ENCODE peak calls at places on chromosomes 7 and 10, in ten cellular contexts. T is right lobe of liver; A is gastrocnemius medialis; J is fibroblast of lung; V is upper lobe of right lung; B is cardiac muscle cell; E is osteoblast; Z is heart left ventricle; X is IMR-90; W is CD8-positive, alpha-beta T cell. P is an unnamed sample.

GRCh38 chr7:70678621-70679251 is 453.2 kb upstream of the GALNT17 start:
- DNase-seq in Z (no peak), W (no peak), B (no peak), E (peak; percentile 79), V (no peak), J (peak; percentile 87), X (peak; percentile 57), A (no peak), T (no peak), P (no peak)

GRCh38 chr10:129033790-129034272 is 433.2 kb upstream of the MGMT start:
- DNase-seq in J (no peak), A (no peak), V (no peak), Z (no peak), B (no peak), T (no peak), X (no peak), W (no peak), E (no peak), P (no peak)

GRCh38 chr7:150852371-150852905 is at the start of gene AOC1:
- DNase-seq in E (no peak), B (no peak), Z (peak; percentile 16), T (no peak), X (no peak), W (no peak), J (no peak), A (no peak), V (no peak), P (no peak)

GRCh38 chr7:111259991-111260390 is 169.1 kb downstream of the LRRN3 start:
- DNase-seq in Z (no peak), J (no peak), A (no peak), W (no peak), X (no peak), V (no peak), B (no peak), E (no peak), T (no peak), P (no peak)

GRCh38 chr10:90605506-90605905 is 252.3 kb downstream of the HTR7 start:
- DNase-seq in W (no peak), A (no peak), B (no peak), V (no peak), J (no peak), Z (no peak), X (no peak), E (no peak), T (no peak), P (no peak)

GRCh38 chr7:91330378-91331295 is 66.4 kb downstream of the FZD1 start:
- DNase-seq in W (no peak), T (no peak), X (no peak), V (no peak), A (no peak), E (peak; percentile 41), Z (no peak), J (peak; percentile 76), B (no peak), P (no peak)

GRCh38 chr7:16594061-16594460 is 51.5 kb downstream of the ANKMY2 start:
- DNase-seq in Z (no peak), E (no peak), B (no peak), W (no peak), J (peak; percentile 75), X (peak; percentile 70), A (no peak), V (no peak), T (no peak), P (no peak)

GRCh38 chr10:93445097-93445960 is 36.8 kb downstream of the MYOF start:
- DNase-seq in Z (peak; percentile 82), T (peak; percentile 95), W (no peak), A (peak; percentile 65), B (peak; percentile 95), J (peak; percentile 99), V (peak; percentile 95), X (peak; percentile 98), E (peak; percentile 87), P (no peak)

GRCh38 chr10:63929826-63930467 is 408.7 kb downstream of the REEP3 start:
- DNase-seq in E (no peak), V (no peak), B (no peak), T (no peak), X (no peak), J (no peak), A (no peak), W (no peak), Z (no peak), P (no peak)

GRCh38 chr10:4639960-4640359 is 186.0 kb upstream of the AKR1E2 start:
- DNase-seq in V (no peak), B (no peak), E (no peak), A (peak; percentile 28), X (no peak), W (no peak), Z (no peak), T (no peak), J (peak; percentile 45), P (no peak)

GRCh38 chr7:42736931-42737330 is 174.9 kb downstream of the C7orf25 start:
- DNase-seq in Z (no peak), E (no peak), X (no peak), W (no peak), V (no peak), A (no peak), J (no peak), T (no peak), B (peak; percentile 24), P (no peak)

GRCh38 chr7:294440-295154 is 4.6 kb downstream of the FOXL3 start:
- DNase-seq in W (no peak), V (peak; percentile 63), T (no peak), Z (no peak), X (no peak), B (no peak), E (peak; percentile 49), A (no peak), J (no peak), P (no peak)

GRCh38 chr7:291302-292092 is 1.5 kb downstream of the FOXL3 start:
- DNase-seq in J (peak; percentile 34), V (peak; percentile 64), A (no peak), E (peak; percentile 97), Z (no peak), B (no peak), T (no peak), W (no peak), X (no peak), P (no peak)

GRCh38 chr7:295155-296154 is 5.5 kb downstream of the FOXL3 start:
- DNase-seq in Z (no peak), A (no peak), X (no peak), V (peak; percentile 69), E (peak; percentile 76), T (no peak), J (no peak), B (no peak), W (no peak), P (no peak)

GRCh38 chr7:292826-293225 is 2.9 kb downstream of the FOXL3 start:
- DNase-seq in Z (no peak), X (no peak), B (no peak), V (peak; percentile 48), J (no peak), A (no peak), T (no peak), E (peak; percentile 80), W (no peak), P (no peak)

GRCh38 chr7:293681-294439 is 3.9 kb downstream of the FOXL3 start:
- DNase-seq in B (no peak), Z (no peak), T (no peak), J (no peak), E (peak; percentile 76), W (no peak), X (no peak), A (no peak), V (peak; percentile 48), P (no peak)
- H3K27me3 ChIP-seq in B (peaks cover 70% of the 10 kb centered on the region), Z (peaks cover 68% of the 10 kb centered on the region), T (peaks cover 8% of the 10 kb centered on the region), J (peaks cover 28% of the 10 kb centered on the region), E (peaks cover 49% of the 10 kb centered on the region), W (no peaks in the 10 kb centered on the region), X (peaks cover 74% of the 10 kb centered on the region), A (peaks cover 62% of the 10 kb centered on the region), V (peaks cover 50% of the 10 kb centered on the region), P (peaks cover 8% of the 10 kb centered on the region)

DNA sequence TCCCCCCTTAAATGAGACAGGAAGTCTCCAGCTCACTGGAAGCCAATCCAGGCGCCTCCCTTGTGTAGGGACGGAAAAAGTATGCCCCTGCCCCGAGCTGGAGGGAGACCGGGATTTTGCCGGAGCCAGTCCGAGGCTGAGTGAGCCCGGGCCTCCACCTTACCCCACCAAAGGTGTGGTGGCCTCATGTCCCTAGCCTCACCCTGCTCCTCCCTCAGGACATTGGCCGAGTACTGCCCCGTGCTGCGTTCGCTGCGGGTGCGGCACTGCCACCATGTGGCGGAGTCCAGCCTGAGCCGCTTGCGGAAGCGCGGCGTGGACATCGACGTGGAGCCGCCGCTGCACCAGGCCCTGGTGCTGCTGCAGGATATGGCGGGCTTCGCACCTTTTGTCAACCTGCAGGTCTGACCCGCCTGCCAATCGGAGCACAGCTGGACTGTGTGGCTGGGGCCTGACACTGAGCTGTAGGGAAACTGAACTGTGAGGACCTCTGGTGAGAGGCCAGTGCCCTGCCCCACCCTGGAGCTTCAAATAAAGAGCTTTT is 2.0 kb downstream of the FBXL15 start:
- DNase-seq in W (no peak), A (peak; percentile 68), V (peak; percentile 94), E (peak; percentile 98), J (peak; percentile 62), T (peak; percentile 90), B (peak; percentile 79), X (peak; percentile 69), Z (peak; percentile 80), P (no peak)
- H3K27ac ChIP-seq in W (peak overlapping the region; percentile 79), A (peak overlapping the region; percentile 96), V (peak overlapping the region; percentile 88), E (no peak overlapping the region), J (peak overlapping the region; percentile 74), T (peak overlapping the region; percentile 71), B (no peak overlapping the region), X (no peak overlapping the region), Z (peak overlapping the region; percentile 91), P (peak overlapping the region; percentile 79)

GRCh38 chr10:114547466-114547865 is 110.6 kb downstream of the ABLIM1 start:
- DNase-seq in W (no peak), A (no peak), Z (no peak), X (no peak), V (no peak), J (no peak), T (no peak), E (no peak), B (no peak), P (no peak)
- H3K4me1 ChIP-seq in W (peaks cover 65% of the 10 kb centered on the region), A (peaks cover 27% of the 10 kb centered on the region), Z (peaks cover 34% of the 10 kb centered on the region), X (no peaks in the 10 kb centered on the region), V (peaks cover 17% of the 10 kb centered on the region), J (peaks cover 4% of the 10 kb centered on the region), T (no peaks in the 10 kb centered on the region), E (no peaks in the 10 kb centered on the region), B (peaks cover 10% of the 10 kb centered on the region), P (peaks cover 51% of the 10 kb centered on the region)

GRCh38 chr7:19113855-19114590 is 3.4 kb downstream of the TWIST1 start:
- DNase-seq in J (peak; percentile 61), Z (no peak), W (no peak), A (no peak), B (no peak), X (peak; percentile 66), V (no peak), T (no peak), E (peak; percentile 95), P (no peak)

GRCh38 chr7:19116121-19117080 is 1.0 kb downstream of the TWIST1 start:
- DNase-seq in T (peak; percentile 51), A (no peak), V (peak; percentile 64), E (peak; percentile 82), B (peak; percentile 56), X (peak; percentile 50), Z (peak; percentile 21), J (peak; percentile 58), W (no peak), P (peak; percentile 10)

GRCh38 chr7:19113001-19113349 is 4.5 kb downstream of the TWIST1 start:
- DNase-seq in V (no peak), W (no peak), E (no peak), B (no peak), A (no peak), J (no peak), T (no peak), X (no peak), Z (no peak), P (no peak)

GRCh38 chr7:19112290-19113000 is 5.0 kb downstream of the TWIST1 start:
- DNase-seq in X (peak; percentile 57), Z (peak; percentile 25), J (peak; percentile 87), A (no peak), W (no peak), B (peak; percentile 28), T (no peak), V (no peak), E (peak; percentile 82), P (no peak)

GRCh38 chr7:19114591-19114855 is 2.9 kb downstream of the TWIST1 start:
- DNase-seq in B (no peak), V (no peak), J (peak; percentile 68), W (no peak), A (no peak), Z (no peak), T (no peak), X (peak; percentile 66), E (peak; percentile 48), P (no peak)
- H3K27me3 ChIP-seq in B (peaks cover 41% of the 10 kb centered on the region), V (peaks cover 96% of the 10 kb centered on the region), J (peaks cover 3% of the 10 kb centered on the region), W (peaks cover 24% of the 10 kb centered on the region), A (peaks cover 84% of the 10 kb centered on the region), Z (peaks cover 91% of the 10 kb centered on the region), T (no peaks in the 10 kb centered on the region), X (no peaks in the 10 kb centered on the region), E (no peaks in the 10 kb centered on the region), P (peaks cover 39% of the 10 kb centered on the region)